ENCODE peak calls at places on chromosomes 11 and 22, in six cellular contexts. One of them, this sample, is unnamed.
A peak's percentile ranks its signal among the peaks of the same experiment; 100 is the strongest.

GRCh38 chr11:121557348-121557747 is 104.6 kb upstream of the SORL1-AS1 start:
- DNase-seq in SK-N-SH: no peak
- DNase-seq in HepG2: no peak
- DNase-seq in HCT116: no peak
- DNase-seq in K562: no peak
- DNase-seq in H1: no peak
- DNase-seq in this sample: no peak

GRCh38 chr11:74611369-74611861 is 19.0 kb downstream of the POLD3 start:
- DNase-seq in SK-N-SH: peak; percentile 29
- DNase-seq in HepG2: peak; percentile 36
- DNase-seq in HCT116: peak; percentile 33
- DNase-seq in K562: no peak
- DNase-seq in H1: no peak
- DNase-seq in this sample: no peak

GRCh38 chr11:8826901-8827560 is 84.0 kb upstream of the AKIP1 start:
- DNase-seq in SK-N-SH: no peak
- DNase-seq in HepG2: no peak
- DNase-seq in HCT116: no peak
- DNase-seq in K562: no peak
- DNase-seq in H1: no peak
- DNase-seq in this sample: no peak

GRCh38 chr11:81548123-81548522 is 1185.5 kb downstream of the FAM181B start:
- DNase-seq in SK-N-SH: no peak
- DNase-seq in HepG2: no peak
- DNase-seq in HCT116: no peak
- DNase-seq in K562: no peak
- DNase-seq in H1: no peak
- DNase-seq in this sample: no peak

GRCh38 chr22:45112136-45112879 is 51.4 kb upstream of the NUP50 start:
- DNase-seq in SK-N-SH: no peak
- DNase-seq in HepG2: no peak
- DNase-seq in HCT116: no peak
- DNase-seq in K562: no peak
- DNase-seq in H1: no peak
- DNase-seq in this sample: no peak

GRCh38 chr22:17802822-17803221 is 28.6 kb upstream of the BID start:
- DNase-seq in SK-N-SH: no peak
- DNase-seq in HepG2: no peak
- DNase-seq in HCT116: no peak
- DNase-seq in K562: no peak
- DNase-seq in H1: no peak
- DNase-seq in this sample: no peak

GRCh38 chr11:1927151-1928037 is 7.9 kb downstream of the TNNT3 start:
- DNase-seq in SK-N-SH: peak; percentile 42
- DNase-seq in HepG2: no peak
- DNase-seq in HCT116: no peak
- DNase-seq in K562: no peak
- DNase-seq in H1: no peak
- DNase-seq in this sample: no peak

GRCh38 chr11:45643585-45643984 is 21.8 kb downstream of the CHST1 start:
- DNase-seq in SK-N-SH: no peak
- DNase-seq in HepG2: no peak
- DNase-seq in HCT116: no peak
- DNase-seq in K562: no peak
- DNase-seq in H1: no peak
- DNase-seq in this sample: no peak

GRCh38 chr11:129836979-129837378 is 21.3 kb downstream of the TMEM45B start:
- DNase-seq in SK-N-SH: no peak
- DNase-seq in HepG2: no peak
- DNase-seq in HCT116: no peak
- DNase-seq in K562: no peak
- DNase-seq in H1: no peak
- DNase-seq in this sample: no peak

GRCh38 chr11:121582296-121582695 is 129.5 kb upstream of the SORL1-AS1 start:
- DNase-seq in SK-N-SH: no peak
- DNase-seq in HepG2: peak; percentile 9
- DNase-seq in HCT116: no peak
- DNase-seq in K562: no peak
- DNase-seq in H1: no peak
- DNase-seq in this sample: no peak

GRCh38 chr11:353315-353857 is 15.9 kb upstream of the B4GALNT4 start:
- DNase-seq in SK-N-SH: no peak
- DNase-seq in HepG2: peak; percentile 90
- DNase-seq in HCT116: no peak
- DNase-seq in K562: no peak
- DNase-seq in H1: no peak
- DNase-seq in this sample: peak; percentile 65

GRCh38 chr11:48047616-48048015 is 67.3 kb downstream of the PTPRJ start:
- DNase-seq in SK-N-SH: no peak
- DNase-seq in HepG2: no peak
- DNase-seq in HCT116: no peak
- DNase-seq in K562: no peak
- DNase-seq in H1: no peak
- DNase-seq in this sample: no peak

GRCh38 chr11:12746593-12747097 is 72.4 kb downstream of the TEAD1 start:
- DNase-seq in SK-N-SH: peak; percentile 72
- DNase-seq in HepG2: peak; percentile 29
- DNase-seq in HCT116: peak; percentile 78
- DNase-seq in K562: peak; percentile 83
- DNase-seq in H1: peak; percentile 80
- DNase-seq in this sample: no peak

GRCh38 chr11:36467913-36468312 is 42.2 kb downstream of the TRAF6 start:
- DNase-seq in SK-N-SH: no peak
- DNase-seq in HepG2: no peak
- DNase-seq in HCT116: no peak
- DNase-seq in K562: no peak
- DNase-seq in H1: no peak
- DNase-seq in this sample: no peak

GRCh38 chr11:44575288-44575672 is 9.8 kb downstream of the CD82 start:
- DNase-seq in SK-N-SH: peak; percentile 1
- DNase-seq in HepG2: no peak
- DNase-seq in HCT116: no peak
- DNase-seq in K562: no peak
- DNase-seq in H1: no peak
- DNase-seq in this sample: no peak

GRCh38 chr22:29315286-29316195 is at the start of gene RASL10A:
- DNase-seq in SK-N-SH: peak; percentile 77
- DNase-seq in HepG2: no peak
- DNase-seq in HCT116: no peak
- DNase-seq in K562: peak; percentile 46
- DNase-seq in H1: no peak
- DNase-seq in this sample: no peak

GRCh38 chr11:126969865-126970479 is 30.6 kb downstream of the KIRREL3 start:
- DNase-seq in SK-N-SH: peak; percentile 40
- DNase-seq in HepG2: no peak
- DNase-seq in HCT116: no peak
- DNase-seq in K562: peak; percentile 16
- DNase-seq in H1: no peak
- DNase-seq in this sample: peak; percentile 30

GRCh38 chr22:32591620-32592019 is 117.0 kb downstream of the FBXO7 start:
- DNase-seq in SK-N-SH: no peak
- DNase-seq in HepG2: no peak
- DNase-seq in HCT116: no peak
- DNase-seq in K562: no peak
- DNase-seq in H1: no peak
- DNase-seq in this sample: no peak

GRCh38 chr11:72239296-72239848 is 4.6 kb downstream of the PHOX2A start:
- DNase-seq in SK-N-SH: peak; percentile 72
- DNase-seq in HepG2: no peak
- DNase-seq in HCT116: no peak
- DNase-seq in K562: no peak
- DNase-seq in H1: no peak
- DNase-seq in this sample: peak; percentile 79

GRCh38 chr11:6604081-6604626 is 580 bp downstream of the ILK start:
- DNase-seq in SK-N-SH: peak; percentile 73
- DNase-seq in HepG2: peak; percentile 64
- DNase-seq in HCT116: no peak
- DNase-seq in K562: peak; percentile 29
- DNase-seq in H1: no peak
- DNase-seq in this sample: no peak

GRCh38 chr22:36865346-36865745 is 4.5 kb downstream of the NCF4 start:
- DNase-seq in SK-N-SH: no peak
- DNase-seq in HepG2: no peak
- DNase-seq in HCT116: no peak
- DNase-seq in K562: no peak
- DNase-seq in H1: no peak
- DNase-seq in this sample: peak; percentile 56

GRCh38 chr11:35785287-35786167 is 123.0 kb downstream of the TRIM44 start:
- DNase-seq in SK-N-SH: no peak
- DNase-seq in HepG2: no peak
- DNase-seq in HCT116: no peak
- DNase-seq in K562: no peak
- DNase-seq in H1: no peak
- DNase-seq in this sample: no peak

GRCh38 chr11:17526326-17526725 is 17.9 kb downstream of the USH1C start:
- DNase-seq in SK-N-SH: no peak
- DNase-seq in HepG2: no peak
- DNase-seq in HCT116: no peak
- DNase-seq in K562: no peak
- DNase-seq in H1: no peak
- DNase-seq in this sample: no peak

GRCh38 chr11:28702450-28702790 is 594.2 kb downstream of the METTL15 start:
- DNase-seq in SK-N-SH: no peak
- DNase-seq in HepG2: no peak
- DNase-seq in HCT116: peak; percentile 4
- DNase-seq in K562: no peak
- DNase-seq in H1: no peak
- DNase-seq in this sample: no peak

GRCh38 chr11:28743101-28743550 is 634.9 kb downstream of the METTL15 start:
- DNase-seq in SK-N-SH: no peak
- DNase-seq in HepG2: no peak
- DNase-seq in HCT116: no peak
- DNase-seq in K562: no peak
- DNase-seq in H1: no peak
- DNase-seq in this sample: no peak

GRCh38 chr11:125772834-125773505 is 5.7 kb downstream of the PATE2 start:
- DNase-seq in SK-N-SH: no peak
- DNase-seq in HepG2: no peak
- DNase-seq in HCT116: no peak
- DNase-seq in K562: no peak
- DNase-seq in H1: no peak
- DNase-seq in this sample: no peak

GRCh38 chr11:11467278-11467677 is 114.2 kb upstream of the CSNK2A3 start:
- DNase-seq in SK-N-SH: peak; percentile 76
- DNase-seq in HepG2: no peak
- DNase-seq in HCT116: no peak
- DNase-seq in K562: no peak
- DNase-seq in H1: no peak
- DNase-seq in this sample: no peak

GRCh38 chr11:41955635-41956400 is 496.4 kb upstream of the LRRC4C start:
- DNase-seq in SK-N-SH: no peak
- DNase-seq in HepG2: no peak
- DNase-seq in HCT116: no peak
- DNase-seq in K562: no peak
- DNase-seq in H1: no peak
- DNase-seq in this sample: no peak
- TF ChIP-seq JUND in SK-N-SH: no peak
- TF ChIP-seq JUND in HepG2: no peak
- TF ChIP-seq JUND in HCT116: no peak
- TF ChIP-seq JUND in K562: no peak
- TF ChIP-seq JUND in H1: no peak
- TF ChIP-seq JUND in this sample: no peak

GRCh38 chr11:117946196-117946841 is 17.1 kb upstream of the TMPRSS13 start:
- DNase-seq in SK-N-SH: no peak
- DNase-seq in HepG2: no peak
- DNase-seq in HCT116: no peak
- DNase-seq in K562: no peak
- DNase-seq in H1: no peak
- DNase-seq in this sample: no peak

GRCh38 chr11:117946842-117947526 is 17.8 kb upstream of the TMPRSS13 start:
- DNase-seq in SK-N-SH: peak; percentile 85
- DNase-seq in HepG2: peak; percentile 64
- DNase-seq in HCT116: peak; percentile 85
- DNase-seq in K562: peak; percentile 91
- DNase-seq in H1: peak; percentile 81
- DNase-seq in this sample: peak; percentile 90

GRCh38 chr11:117950999-117951961 is 22.1 kb upstream of the TMPRSS13 start:
- DNase-seq in SK-N-SH: no peak
- DNase-seq in HepG2: no peak
- DNase-seq in HCT116: no peak
- DNase-seq in K562: no peak
- DNase-seq in H1: no peak
- DNase-seq in this sample: no peak

GRCh38 chr11:117950320-117950719 is 21.1 kb upstream of the TMPRSS13 start:
- DNase-seq in SK-N-SH: no peak
- DNase-seq in HepG2: no peak
- DNase-seq in HCT116: no peak
- DNase-seq in K562: no peak
- DNase-seq in H1: no peak
- DNase-seq in this sample: peak; percentile 51

DNA sequence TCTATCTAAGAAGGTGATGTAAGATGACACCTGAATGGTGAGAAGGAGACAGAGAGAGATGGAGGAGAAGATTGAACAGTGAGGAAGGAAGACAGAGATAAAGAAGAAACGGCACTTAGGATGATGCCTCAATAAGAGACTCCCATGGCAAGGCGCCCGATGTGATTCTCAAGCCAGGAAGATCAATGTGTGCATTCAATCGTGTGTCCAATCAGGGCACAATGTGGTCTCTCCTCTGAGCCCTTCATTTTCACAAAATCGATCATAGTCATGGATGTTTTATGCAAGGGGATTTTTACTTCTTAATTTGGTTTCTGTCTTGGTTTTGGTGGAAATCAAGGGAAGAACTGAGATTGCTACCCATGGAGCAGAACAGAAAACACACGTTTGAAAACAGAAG is 19.9 kb upstream of the TMPRSS13 start:
- DNase-seq in SK-N-SH: no peak
- DNase-seq in HepG2: no peak
- DNase-seq in HCT116: no peak
- DNase-seq in K562: no peak
- DNase-seq in H1: no peak
- DNase-seq in this sample: no peak
- TF ChIP-seq JUND in SK-N-SH: no peak
- TF ChIP-seq JUND in HepG2: no peak
- TF ChIP-seq JUND in HCT116: no peak
- TF ChIP-seq JUND in K562: no peak
- TF ChIP-seq JUND in H1: no peak
- TF ChIP-seq JUND in this sample: no peak

GRCh38 chr11:94028436-94028835 is 7.3 kb downstream of the HEPHL1 start:
- DNase-seq in SK-N-SH: no peak
- DNase-seq in HepG2: no peak
- DNase-seq in HCT116: no peak
- DNase-seq in K562: no peak
- DNase-seq in H1: no peak
- DNase-seq in this sample: no peak
- TF ChIP-seq JUND in SK-N-SH: no peak
- TF ChIP-seq JUND in HepG2: no peak
- TF ChIP-seq JUND in HCT116: no peak
- TF ChIP-seq JUND in K562: no peak
- TF ChIP-seq JUND in H1: no peak
- TF ChIP-seq JUND in this sample: no peak

GRCh38 chr22:49181942-49182341 is 645.7 kb downstream of the BRD1 start:
- DNase-seq in SK-N-SH: no peak
- DNase-seq in HepG2: no peak
- DNase-seq in HCT116: no peak
- DNase-seq in K562: no peak
- DNase-seq in H1: no peak
- DNase-seq in this sample: no peak
- TF ChIP-seq JUND in SK-N-SH: no peak
- TF ChIP-seq JUND in HepG2: no peak
- TF ChIP-seq JUND in HCT116: no peak
- TF ChIP-seq JUND in K562: no peak
- TF ChIP-seq JUND in H1: no peak
- TF ChIP-seq JUND in this sample: no peak

This sample was measured in T47D.